ENCODE peak calls at places on chromosomes 11 and 22, in five cellular contexts. Q is endothelial cell of umbilical vein, R is HCT116, X is transverse colon, K is K562. O is an unnamed sample.

GRCh38 chr11:120199613-120200012 is 11.2 kb upstream of the OAF start:
- DNase-seq in Q (no peak), R (no peak), X (no peak), K (no peak), O (no peak)

GRCh38 chr11:15793032-15793996 is 563.0 kb downstream of the SOX6 start:
- DNase-seq in Q (peak; percentile 9), R (no peak), X (no peak), K (no peak), O (no peak)

GRCh38 chr11:71284525-71285092 is 32.2 kb upstream of the SHANK2 start:
- DNase-seq in Q (no peak), R (no peak), X (peak; percentile 55), K (no peak), O (peak; percentile 67)

GRCh38 chr11:105937331-105937730 is 84.7 kb downstream of the MSANTD4 start:
- DNase-seq in Q (no peak), R (peak; percentile 23), X (no peak), K (no peak), O (no peak)

GRCh38 chr11:10659339-10660216 is 34.0 kb downstream of the IRAG1 start:
- DNase-seq in Q (peak; percentile 90), R (peak; percentile 96), X (peak; percentile 37), K (peak; percentile 77), O (peak; percentile 78)

GRCh38 chr22:48594016-48594756 is 1233.5 kb downstream of the BRD1 start:
- DNase-seq in Q (no peak), R (no peak), X (no peak), K (no peak), O (no peak)

GRCh38 chr11:76141901-76142300 is 64.4 kb downstream of the WNT11 start:
- DNase-seq in Q (no peak), R (no peak), X (no peak), K (no peak), O (no peak)

GRCh38 chr22:37669586-37669985 is 5.8 kb upstream of the LGALS1 start:
- DNase-seq in Q (no peak), R (no peak), X (no peak), K (no peak), O (no peak)

GRCh38 chr22:29481265-29482000 is 1.4 kb downstream of the NEFH start:
- DNase-seq in Q (no peak), R (no peak), X (no peak), K (peak; percentile 14), O (no peak)

GRCh38 chr11:88179141-88179540 is 3.9 kb upstream of the RAB38 start:
- DNase-seq in Q (no peak), R (no peak), X (no peak), K (no peak), O (no peak)

GRCh38 chr22:23178512-23179254 is 1.6 kb upstream of the BCR start:
- DNase-seq in Q (peak; percentile 70), R (peak; percentile 27), X (peak; percentile 72), K (peak; percentile 100), O (no peak)

DNA sequence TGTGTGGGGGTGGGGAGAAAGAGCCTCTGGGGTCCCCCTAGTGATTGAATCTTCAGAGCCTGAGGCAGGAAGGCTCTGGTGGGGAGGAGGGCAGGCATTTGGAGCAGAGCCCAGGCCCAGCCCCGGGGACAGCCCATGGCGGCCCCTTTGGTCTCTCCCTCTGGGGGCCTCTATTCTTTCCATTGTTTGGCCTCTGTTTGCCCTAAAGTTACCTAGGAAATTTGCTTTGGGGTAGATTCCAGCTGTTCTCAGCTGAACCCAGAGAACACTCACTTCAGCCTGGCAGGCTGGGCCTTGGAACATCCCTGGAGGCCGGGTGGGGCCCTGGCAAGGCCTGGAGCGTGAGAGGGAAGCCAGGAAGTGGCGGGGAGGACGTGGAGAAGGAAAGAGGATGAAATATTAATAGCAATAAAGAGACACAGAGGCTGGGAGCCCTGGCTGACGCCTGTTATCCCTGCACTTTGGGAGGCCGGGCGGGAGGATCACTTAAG is 22.9 kb upstream of the A4GALT start:
- DNase-seq in Q (peak; percentile 34), R (no peak), X (peak; percentile 58), K (no peak), O (peak; percentile 94)
- H3K4me3 ChIP-seq in Q (no peak overlapping the region), R (no peak overlapping the region), X (no peak overlapping the region), K (no peak overlapping the region), O (no peak overlapping the region)

GRCh38 chr11:73761403-73761945 is 600 bp upstream of the RAB6A start:
- DNase-seq in Q (no peak), R (no peak), X (peak; percentile 28), K (no peak), O (no peak)
- TF ChIP-seq POLR2AphosphoS5 in Q (no peak), R (peak; percentile 58), X (peak; percentile 73), K (no peak), O (no peak)

DNA sequence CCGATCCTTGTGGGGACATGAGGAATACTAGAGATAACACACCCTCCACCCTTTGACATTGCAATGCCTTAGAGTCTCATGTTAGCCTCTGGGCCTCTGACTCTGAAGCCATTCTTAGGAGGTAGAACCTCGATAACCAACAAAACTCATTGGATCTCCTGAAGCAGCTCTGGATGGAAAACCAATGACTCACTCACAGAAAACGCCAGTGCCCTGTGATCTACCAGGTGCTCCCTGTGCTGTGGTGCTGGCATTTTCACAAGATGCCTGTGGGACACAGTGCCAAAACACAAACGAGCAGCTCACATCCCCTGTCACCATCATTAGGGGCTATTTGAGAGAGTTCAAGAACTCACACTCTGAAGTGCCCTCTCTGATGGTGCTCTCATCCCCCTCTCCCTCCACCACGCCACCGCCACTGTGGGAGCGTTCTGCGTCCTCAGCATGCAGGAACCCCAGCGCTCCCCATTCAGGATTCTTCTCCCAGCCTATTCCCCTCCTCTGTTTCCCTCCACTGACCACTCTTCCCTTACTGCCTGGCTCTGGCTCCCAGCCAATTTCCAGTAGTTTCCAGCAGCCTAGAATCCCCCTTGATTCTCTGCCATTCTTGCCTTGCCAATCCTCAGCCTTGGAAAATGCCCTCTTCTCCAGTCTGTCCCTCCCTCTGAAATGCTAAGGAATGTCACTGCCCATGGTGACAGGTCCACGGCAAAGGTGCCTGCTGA is 4.6 kb upstream of the POLD4 start:
- DNase-seq in Q (no peak), R (no peak), X (no peak), K (peak; percentile 1), O (no peak)
- H3K4me1 ChIP-seq in Q (peaks cover 37% of the 10 kb centered on the region), R (peaks cover 44% of the 10 kb centered on the region), X (peaks cover 47% of the 10 kb centered on the region), K (peaks cover 39% of the 10 kb centered on the region), O (peaks cover 49% of the 10 kb centered on the region)

DNA sequence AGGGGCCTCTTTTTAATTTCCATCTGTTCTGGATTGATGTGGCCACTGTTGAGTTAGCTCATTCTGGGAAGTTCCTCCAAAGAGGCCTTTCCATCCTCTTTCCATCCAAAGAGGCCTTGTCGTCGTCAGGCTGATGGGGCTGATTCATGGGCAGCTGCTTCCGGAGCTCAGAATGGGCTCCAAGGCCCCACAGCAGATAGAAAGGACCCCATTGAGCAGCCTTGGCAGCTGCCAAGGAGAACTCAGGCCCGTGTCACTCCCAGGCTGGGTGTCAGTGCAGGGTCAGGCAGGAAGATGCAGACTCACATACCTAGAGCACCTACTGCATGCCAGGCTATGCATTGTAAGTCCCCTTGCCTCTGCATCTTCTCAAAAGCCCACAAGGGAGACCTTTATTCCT is 524.1 kb downstream of the MIAT start:
- DNase-seq in Q (no peak), R (no peak), X (no peak), K (no peak), O (no peak)
- H3K4me3 ChIP-seq in Q (no peak overlapping the region), R (no peak overlapping the region), X (no peak overlapping the region), K (no peak overlapping the region), O (no peak overlapping the region)

O was measured in suprapubic skin.